ENCODE peak calls at places on chromosomes 13 and 19, in seven cellular contexts. Z is fibroblast of the conjunctiva; X is GM12865; C is thoracic aorta; T is psoas muscle; K is stimulated activated CD4-positive, alpha-beta T cell treated with anti-CD3 and anti-CD28 coated beads, Interleukin-1b, Interleukin-23, amount 100 ng/mL, for 4 hours; W is heart right ventricle. U is an unnamed sample.

GRCh38 chr19:2353895-2354592 is 6.0 kb upstream of the TMPRSS9 start:
- DNase-seq in Z (no peak), X (no peak), C (no peak), T (no peak), K (no peak), W (no peak), U (no peak)

GRCh38 chr19:18800636-18801035 is 9.5 kb upstream of the COMP start:
- DNase-seq in Z (no peak), X (no peak), C (no peak), T (no peak), K (no peak), W (no peak), U (no peak)

GRCh38 chr19:14370169-14370998 is 10.9 kb upstream of the ADGRE5 start:
- DNase-seq in Z (no peak), X (peak), C (no peak), T (no peak), K (no peak), W (no peak), U (no peak)

GRCh38 chr19:18464646-18465045 is 26.7 kb upstream of the ISYNA1 start:
- DNase-seq in Z (peak), X (no peak), C (peak), T (peak), K (no peak), W (peak), U (no peak)

GRCh38 chr13:28267495-28267894 is 129.2 kb downstream of the PAN3 start:
- DNase-seq in Z (no peak), X (no peak), C (no peak), T (no peak), K (no peak), W (no peak), U (no peak)

GRCh38 chr13:111425326-111425725 is 104.9 kb downstream of the TEX29 start:
- DNase-seq in Z (no peak), X (no peak), C (no peak), T (no peak), K (no peak), W (no peak), U (no peak)

GRCh38 chr13:65497265-65497664 is 1732.9 kb downstream of the PCDH9 start:
- DNase-seq in Z (no peak), X (no peak), C (no peak), T (no peak), K (no peak), W (no peak), U (no peak)

GRCh38 chr19:14611051-14611450 is 28.2 kb downstream of the CLEC17A start:
- DNase-seq in Z (no peak), X (no peak), C (no peak), T (no peak), K (no peak), W (no peak), U (no peak)

GRCh38 chr19:39765091-39766076 is 13.3 kb upstream of the LEUTX start:
- DNase-seq in Z (peak), X (peak), C (no peak), T (no peak), K (peak), W (peak), U (peak)

GRCh38 chr13:42549555-42549941 is 24.4 kb upstream of the TNFSF11 start:
- DNase-seq in Z (no peak), X (no peak), C (no peak), T (no peak), K (no peak), W (no peak), U (no peak)

GRCh38 chr19:30349131-30349730 is 23.0 kb upstream of the ZNF536 start:
- DNase-seq in Z (no peak), X (no peak), C (no peak), T (peak), K (no peak), W (no peak), U (no peak)

GRCh38 chr13:50678464-50679162 is 164.9 kb downstream of the DLEU7 start:
- DNase-seq in Z (no peak), X (no peak), C (no peak), T (no peak), K (no peak), W (no peak), U (no peak)

GRCh38 chr13:36966404-36966803 is 32.7 kb downstream of the ALG5 start:
- DNase-seq in Z (no peak), X (no peak), C (no peak), T (no peak), K (no peak), W (no peak), U (no peak)

GRCh38 chr13:74040200-74040599 is 94.0 kb downstream of the KLF12 start:
- DNase-seq in Z (peak), X (peak), C (no peak), T (peak), K (no peak), W (peak), U (no peak)

GRCh38 chr19:50377051-50377441 is 789 bp downstream of the NR1H2 start:
- DNase-seq in Z (no peak), X (no peak), C (no peak), T (peak), K (peak), W (no peak), U (no peak)

GRCh38 chr19:40130013-40130412 is 39.3 kb upstream of the ZNF780A start:
- DNase-seq in Z (no peak), X (no peak), C (no peak), T (no peak), K (no peak), W (no peak), U (no peak)

GRCh38 chr19:46609511-46610412 is 8.6 kb downstream of the CALM3 start:
- DNase-seq in Z (no peak), X (no peak), C (no peak), T (peak), K (no peak), W (no peak), U (no peak)

GRCh38 chr19:1266116-1266817 is 2.9 kb upstream of the CIRBP start:
- DNase-seq in Z (no peak), X (peak), C (no peak), T (peak), K (peak), W (peak), U (no peak)

GRCh38 chr13:23631676-23632622 is 61.7 kb downstream of the TNFRSF19 start:
- DNase-seq in Z (no peak), X (no peak), C (no peak), T (no peak), K (no peak), W (no peak), U (no peak)

GRCh38 chr19:33248954-33249613 is 23.4 kb upstream of the SLC7A10 start:
- DNase-seq in Z (no peak), X (no peak), C (no peak), T (peak), K (no peak), W (no peak), U (no peak)

GRCh38 chr13:113152894-113153809 is 5.3 kb upstream of the PROZ start:
- DNase-seq in Z (no peak), X (peak), C (no peak), T (peak), K (no peak), W (peak), U (no peak)

GRCh38 chr13:100944791-100945345 is 270.3 kb upstream of the TMTC4 start:
- DNase-seq in Z (no peak), X (no peak), C (no peak), T (no peak), K (no peak), W (no peak), U (no peak)

GRCh38 chr19:15288146-15288963 is 44.0 kb downstream of the BRD4 start:
- DNase-seq in Z (no peak), X (peak), C (no peak), T (no peak), K (no peak), W (no peak), U (no peak)

GRCh38 chr13:50484472-50485113 is 358.9 kb downstream of the DLEU7 start:
- DNase-seq in Z (no peak), X (no peak), C (no peak), T (no peak), K (no peak), W (no peak), U (no peak)